ENCODE peak calls at places on chromosome 17, in six cellular contexts. V is vagina; B is GM06990; J is T-helper 1 cell; T is central memory CD8-positive, alpha-beta T cell; O is endodermal cell. Q is an unnamed sample.

GRCh38 chr17:77178586-77178985 is 37.8 kb downstream of the SEC14L1 start:
- DNase-seq in V (no peak), B (no peak), J (no peak), T (no peak), O (no peak), Q (peak)

GRCh38 chr17:53707546-53707945 is 115.2 kb upstream of the KIF2B start:
- DNase-seq in V (no peak), B (no peak), J (no peak), T (no peak), O (no peak), Q (no peak)

GRCh38 chr17:43840814-43841213 is 6.2 kb upstream of the CD300LG start:
- DNase-seq in V (no peak), B (no peak), J (no peak), T (no peak), O (no peak), Q (no peak)

GRCh38 chr17:1488826-1489275 is 3.6 kb downstream of the MYO1C start:
- DNase-seq in V (no peak), B (no peak), J (no peak), T (no peak), O (no peak), Q (no peak)

GRCh38 chr17:38919316-38920078 is 5.9 kb upstream of the LASP1NB start:
- DNase-seq in V (no peak), B (no peak), J (no peak), T (no peak), O (peak), Q (no peak)

GRCh38 chr17:74816883-74817620 is 40.9 kb upstream of the NAT9 start:
- DNase-seq in V (no peak), B (no peak), J (no peak), T (no peak), O (no peak), Q (peak)

GRCh38 chr17:31495049-31495885 is 103.8 kb downstream of the RAB11FIP4 start:
- DNase-seq in V (no peak), B (peak), J (no peak), T (no peak), O (no peak), Q (no peak)

GRCh38 chr17:9402590-9403199 is 172.9 kb downstream of the STX8 start:
- DNase-seq in V (no peak), B (no peak), J (peak), T (no peak), O (peak), Q (no peak)

GRCh38 chr17:41492351-41492750 is 2.6 kb upstream of the KRT36 start:
- DNase-seq in V (no peak), B (no peak), J (no peak), T (no peak), O (no peak), Q (no peak)

GRCh38 chr17:31566992-31567373 is 175.5 kb downstream of the RAB11FIP4 start:
- DNase-seq in V (no peak), B (no peak), J (no peak), T (no peak), O (no peak), Q (no peak)

GRCh38 chr17:80427366-80428282 is 12.7 kb downstream of the ENDOV start:
- DNase-seq in V (no peak), B (peak), J (no peak), T (no peak), O (peak), Q (no peak)

GRCh38 chr17:17350491-17351355 is 47.5 kb downstream of the NT5M start:
- DNase-seq in V (peak), B (no peak), J (no peak), T (no peak), O (peak), Q (no peak)

GRCh38 chr17:16328997-16329396 is 24.3 kb downstream of the CENPV start:
- DNase-seq in V (no peak), B (no peak), J (no peak), T (no peak), O (peak), Q (peak)

GRCh38 chr17:70127221-70127873 is 42.0 kb upstream of the KCNJ2 start:
- DNase-seq in V (no peak), B (no peak), J (no peak), T (no peak), O (no peak), Q (no peak)

GRCh38 chr17:79183221-79184158 is 108.9 kb downstream of the ENGASE start:
- DNase-seq in V (no peak), B (peak), J (no peak), T (no peak), O (peak), Q (peak)

GRCh38 chr17:55442953-55443683 is 21.5 kb upstream of the MMD start:
- DNase-seq in V (no peak), B (no peak), J (no peak), T (no peak), O (no peak), Q (no peak)

GRCh38 chr17:49851387-49852291 is 3.8 kb upstream of the TAC4 start:
- DNase-seq in V (no peak), B (peak), J (peak), T (peak), O (peak), Q (peak)

GRCh38 chr17:44118427-44119050 is 4.9 kb downstream of the HDAC5 start:
- DNase-seq in V (no peak), B (no peak), J (no peak), T (no peak), O (peak), Q (no peak)

GRCh38 chr17:66518677-66519076 is 216.3 kb downstream of the PRKCA start:
- DNase-seq in V (no peak), B (no peak), J (no peak), T (no peak), O (no peak), Q (no peak)

GRCh38 chr17:82836823-82837357 is 2.9 kb downstream of the ZNF750 start:
- DNase-seq in V (no peak), B (no peak), J (no peak), T (no peak), O (peak), Q (peak)

GRCh38 chr17:82216301-82217119 is 3.9 kb upstream of the CCDC57 start:
- DNase-seq in V (no peak), B (peak), J (no peak), T (peak), O (no peak), Q (no peak)

GRCh38 chr17:37741334-37742113 is 3.3 kb downstream of the HNF1B start:
- DNase-seq in V (no peak), B (no peak), J (no peak), T (no peak), O (no peak), Q (no peak)

GRCh38 chr17:13311301-13311700 is 290.4 kb downstream of the HS3ST3A1 start:
- DNase-seq in V (no peak), B (no peak), J (no peak), T (no peak), O (no peak), Q (no peak)